ENCODE peak calls at places on chromosomes 4 and X, in six cellular contexts. K, E, D, W, R and C are unnamed samples.

GRCh38 chr4:174699654-174700053 is 129.4 kb downstream of the GLRA3 start:
- DNase-seq in K (no peak), E (no peak), D (no peak), W (no peak), R (no peak), C (no peak)

GRCh38 chr4:150593996-150594395 is 12.0 kb downstream of the MAB21L2 start:
- DNase-seq in K (peak; percentile 13), E (no peak), D (no peak), W (no peak), R (no peak), C (no peak)

GRCh38 chrX:152641996-152642395 is 4.3 kb downstream of the GABRQ start:
- DNase-seq in K (no peak), E (no peak), D (no peak), W (peak; percentile 37), R (peak; percentile 26), C (no peak)

GRCh38 chr4:1714303-1715001 is 2.3 kb upstream of the SLBP start:
- DNase-seq in K (no peak), E (no peak), D (peak; percentile 36), W (peak; percentile 78), R (no peak), C (no peak)

GRCh38 chr4:13528823-13529129 is 15.5 kb downstream of the NKX3-2 start:
- DNase-seq in K (no peak), E (no peak), D (no peak), W (no peak), R (no peak), C (no peak)

GRCh38 chr4:82865592-82865991 is 25.4 kb downstream of the SEC31A start:
- DNase-seq in K (peak; percentile 73), E (no peak), D (no peak), W (no peak), R (peak; percentile 86), C (peak; percentile 61)

GRCh38 chrX:47644557-47645091 is 5.7 kb downstream of the ELK1 start:
- DNase-seq in K (no peak), E (no peak), D (no peak), W (peak; percentile 81), R (peak; percentile 23), C (no peak)

GRCh38 chr4:2927016-2927695 is 36.0 kb downstream of the NOP14 start:
- DNase-seq in K (no peak), E (no peak), D (peak; percentile 46), W (peak; percentile 29), R (no peak), C (no peak)

GRCh38 chr4:99013884-99014523 is 18.5 kb downstream of the METAP1 start:
- DNase-seq in K (no peak), E (no peak), D (no peak), W (no peak), R (no peak), C (no peak)

GRCh38 chr4:152485726-152486276 is 50.1 kb downstream of the FBXW7 start:
- DNase-seq in K (peak; percentile 55), E (peak; percentile 3), D (no peak), W (no peak), R (peak; percentile 78), C (peak; percentile 42)

GRCh38 chrX:136162827-136163427 is 15.6 kb downstream of the FHL1 start:
- DNase-seq in K (no peak), E (peak; percentile 26), D (no peak), W (peak; percentile 28), R (peak; percentile 70), C (no peak)

GRCh38 chrX:51496501-51497291 is at the start of gene NUDT11:
- DNase-seq in K (no peak), E (no peak), D (peak; percentile 73), W (peak; percentile 82), R (no peak), C (no peak)

GRCh38 chrX:151042852-151043251 is 59.7 kb downstream of the HMGB3 start:
- DNase-seq in K (no peak), E (no peak), D (no peak), W (no peak), R (no peak), C (no peak)

GRCh38 chr4:1582227-1582626 is 101.9 kb downstream of the FAM53A start:
- DNase-seq in K (no peak), E (no peak), D (peak; percentile 69), W (peak; percentile 54), R (no peak), C (no peak)

GRCh38 chr4:30716158-30716557 is 4.0 kb upstream of the PCDH7 start:
- DNase-seq in K (no peak), E (no peak), D (no peak), W (peak; percentile 37), R (peak; percentile 59), C (no peak)

GRCh38 chr4:23923840-23924239 is 34.0 kb upstream of the PPARGC1A start:
- DNase-seq in K (no peak), E (no peak), D (no peak), W (no peak), R (no peak), C (no peak)

GRCh38 chr4:112386051-112386450 is 88.9 kb downstream of the ALPK1 start:
- DNase-seq in K (no peak), E (no peak), D (no peak), W (no peak), R (no peak), C (no peak)

GRCh38 chr4:87030606-87031441 is 96.0 kb downstream of the AFF1 start:
- DNase-seq in K (no peak), E (no peak), D (no peak), W (no peak), R (no peak), C (no peak)

GRCh38 chr4:140183270-140183669 is 29.3 kb upstream of the MAML3 start:
- DNase-seq in K (no peak), E (no peak), D (no peak), W (no peak), R (no peak), C (no peak)

GRCh38 chr4:3415471-3416141 is 26.2 kb upstream of the HGFAC start:
- DNase-seq in K (no peak), E (no peak), D (peak; percentile 62), W (no peak), R (no peak), C (no peak)

GRCh38 chr4:88017516-88018302 is 10.3 kb downstream of the PKD2 start:
- DNase-seq in K (peak; percentile 91), E (no peak), D (no peak), W (no peak), R (peak; percentile 81), C (peak; percentile 83)

GRCh38 chr4:186144596-186145569 is 40.4 kb downstream of the FAM149A start:
- DNase-seq in K (no peak), E (no peak), D (peak; percentile 78), W (peak; percentile 95), R (peak; percentile 33), C (no peak)